ENCODE peak calls at places on chromosomes 13 and 19, in four cellular contexts. One of them, this sample, is unnamed.

GRCh38 chr19:47111081-47111589 is 2.4 kb downstream of the ZC3H4 start:
- DNase-seq in thoracic aorta: no peak
- DNase-seq in head of caudate nucleus: peak
- DNase-seq in NCI-H2171 treated with DMSO at 0.1 percent for 48 hours: no peak
- DNase-seq in this sample: no peak

GRCh38 chr19:56603829-56604228 is 8.7 kb downstream of the ZNF71 start:
- DNase-seq in thoracic aorta: no peak
- DNase-seq in NCI-H2171 treated with DMSO at 0.1 percent for 48 hours: no peak
- DNase-seq in head of caudate nucleus: peak
- DNase-seq in this sample: no peak

GRCh38 chr19:3977242-3978143 is 6.6 kb upstream of the DAPK3 start:
- DNase-seq in thoracic aorta: no peak
- DNase-seq in head of caudate nucleus: no peak
- DNase-seq in NCI-H2171 treated with DMSO at 0.1 percent for 48 hours: no peak
- DNase-seq in this sample: no peak

GRCh38 chr13:31543190-31543589 is 196.1 kb upstream of the RXFP2 start:
- DNase-seq in head of caudate nucleus: no peak
- DNase-seq in thoracic aorta: no peak
- DNase-seq in NCI-H2171 treated with DMSO at 0.1 percent for 48 hours: no peak
- DNase-seq in this sample: no peak

GRCh38 chr19:2039082-2039958 is 11.7 kb downstream of the MKNK2 start:
- DNase-seq in head of caudate nucleus: no peak
- DNase-seq in thoracic aorta: no peak
- DNase-seq in NCI-H2171 treated with DMSO at 0.1 percent for 48 hours: no peak
- DNase-seq in this sample: no peak

GRCh38 chr13:49062297-49062896 is 86.7 kb downstream of the FNDC3A start:
- DNase-seq in thoracic aorta: no peak
- DNase-seq in head of caudate nucleus: no peak
- DNase-seq in NCI-H2171 treated with DMSO at 0.1 percent for 48 hours: no peak
- DNase-seq in this sample: no peak

GRCh38 chr13:36965767-36966166 is 33.4 kb downstream of the ALG5 start:
- DNase-seq in thoracic aorta: no peak
- DNase-seq in head of caudate nucleus: no peak
- DNase-seq in NCI-H2171 treated with DMSO at 0.1 percent for 48 hours: no peak
- DNase-seq in this sample: no peak

GRCh38 chr13:30895773-30896172 is 10.3 kb upstream of the MEDAG start:
- DNase-seq in head of caudate nucleus: no peak
- DNase-seq in NCI-H2171 treated with DMSO at 0.1 percent for 48 hours: no peak
- DNase-seq in thoracic aorta: peak
- DNase-seq in this sample: no peak

GRCh38 chr13:50518791-50519201 is 324.7 kb downstream of the DLEU7 start:
- DNase-seq in thoracic aorta: no peak
- DNase-seq in NCI-H2171 treated with DMSO at 0.1 percent for 48 hours: no peak
- DNase-seq in head of caudate nucleus: peak
- DNase-seq in this sample: no peak